ENCODE peak calls at places on chromosomes 7 and 10, in seven cellular contexts. H is stimulated activated CD4-positive, alpha-beta T cell treated with anti-CD3 and anti-CD28 coated beads, Interleukin-4, amount 100 ng/mL, for 48 hours; F is HT-29; B is mammary epithelial cell; Y is type B pancreatic cell; X is posterior cingulate gyrus; J is stimulated activated CD8-positive, alpha-beta memory T cell treated with anti-CD3 and anti-CD28 coated beads, Interleukin-2, amount 100 ng/mL, for 48 hours. W is an unnamed sample.
A peak's percentile ranks its signal among the peaks of the same experiment; 100 is the strongest.

GRCh38 chr10:5603091-5603847 is 63.1 kb downstream of the ASB13 start:
- DNase-seq in H (no peak), F (no peak), B (no peak), Y (no peak), X (no peak), J (no peak), W (no peak)

GRCh38 chr7:11792122-11792521 is 39.9 kb downstream of the THSD7A start:
- DNase-seq in H (no peak), F (no peak), B (no peak), Y (no peak), X (no peak), J (no peak), W (no peak)

GRCh38 chr7:140393756-140394306 is 4.5 kb downstream of the SLC37A3 start:
- DNase-seq in H (no peak), F (no peak), B (no peak), Y (no peak), X (no peak), J (no peak), W (no peak)

GRCh38 chr10:76303682-76304316 is 872.4 kb downstream of the LRMDA start:
- DNase-seq in H (no peak), F (peak; percentile 58), B (peak; percentile 51), Y (no peak), X (peak; percentile 43), J (no peak), W (no peak)

GRCh38 chr7:101911800-101912705 is 94.6 kb downstream of the CUX1 start:
- DNase-seq in H (no peak), F (no peak), B (no peak), Y (no peak), X (no peak), J (no peak), W (no peak)

GRCh38 chr10:100738055-100738827 is 7.1 kb upstream of the PAX2 start:
- DNase-seq in H (no peak), F (no peak), B (no peak), Y (no peak), X (no peak), J (no peak), W (no peak)

GRCh38 chr7:107754642-107755041 is 10.7 kb downstream of the CBLL1 start:
- DNase-seq in H (no peak), F (no peak), B (no peak), Y (no peak), X (no peak), J (no peak), W (no peak)

GRCh38 chr7:1505731-1506550 is 1.8 kb upstream of the INTS1 start:
- DNase-seq in H (no peak), F (no peak), B (no peak), Y (no peak), X (no peak), J (no peak), W (no peak)

GRCh38 chr10:80504158-80504811 is 33.4 kb upstream of the SH2D4B start:
- DNase-seq in H (no peak), F (peak; percentile 79), B (no peak), Y (no peak), X (no peak), J (no peak), W (no peak)

GRCh38 chr10:35631404-35631803 is 10.7 kb downstream of the FZD8 start:
- DNase-seq in H (no peak), F (no peak), B (no peak), Y (no peak), X (no peak), J (no peak), W (no peak)

GRCh38 chr10:8163824-8164223 is 109.3 kb downstream of the GATA3 start:
- DNase-seq in H (no peak), F (no peak), B (no peak), Y (peak; percentile 4), X (no peak), J (no peak), W (no peak)

GRCh38 chr7:158569858-158570239 is 17.8 kb downstream of the PTPRN2 start:
- DNase-seq in H (no peak), F (no peak), B (no peak), Y (no peak), X (no peak), J (no peak), W (no peak)